ENCODE peak calls at places on chromosomes 7 and 10, in four cellular contexts. W, E, X and B are unnamed samples.

GRCh38 chr7:83677180-83677866 is 28.4 kb upstream of the SEMA3E start:
- DNase-seq in W (no peak), E (no peak), X (no peak), B (peak)

GRCh38 chr10:110651044-110651958 is 7.2 kb downstream of the RBM20 start:
- DNase-seq in W (peak), E (no peak), X (no peak), B (no peak)

GRCh38 chr7:85685901-85686300 is 499.0 kb upstream of the SEMA3D start:
- DNase-seq in W (no peak), E (no peak), X (no peak), B (no peak)

GRCh38 chr10:43855667-43856210 is 207.1 kb upstream of the ZNF32 start:
- DNase-seq in W (no peak), E (no peak), X (no peak), B (no peak)

GRCh38 chr7:149714910-149715471 is 58.4 kb downstream of the ZNF467 start:
- DNase-seq in W (no peak), E (no peak), X (no peak), B (no peak)

GRCh38 chr7:129163875-129164544 is 19.5 kb downstream of the TSPAN33 start:
- DNase-seq in W (peak), E (peak), X (no peak), B (peak)

GRCh38 chr10:52818019-52818418 is 45.4 kb upstream of the MBL2 start:
- DNase-seq in W (no peak), E (peak), X (no peak), B (peak)

GRCh38 chr7:1952169-1952760 is 280.5 kb downstream of the MAD1L1 start:
- DNase-seq in W (no peak), E (no peak), X (no peak), B (no peak)

GRCh38 chr10:52318822-52319464 is 4.9 kb downstream of the DKK1 start:
- DNase-seq in W (no peak), E (peak), X (no peak), B (no peak)

GRCh38 chr7:74535951-74536356 is 82.2 kb downstream of the GTF2IRD1 start:
- DNase-seq in W (no peak), E (peak), X (no peak), B (no peak)

GRCh38 chr7:155213955-155214327 is 83.7 kb upstream of the INSIG1 start:
- DNase-seq in W (peak), E (no peak), X (no peak), B (no peak)

GRCh38 chr10:66881814-66882213 is 44.0 kb upstream of the LRRTM3 start:
- DNase-seq in W (no peak), E (no peak), X (no peak), B (no peak)

GRCh38 chr7:512541-513311 is 6.9 kb downstream of the PDGFA start:
- DNase-seq in W (no peak), E (no peak), X (no peak), B (no peak)

GRCh38 chr10:124517466-124517865 is 55.8 kb downstream of the LHPP start:
- DNase-seq in W (no peak), E (no peak), X (no peak), B (no peak)

GRCh38 chr10:27998178-27998953 is 513 bp downstream of the ODAD2 start:
- DNase-seq in W (no peak), E (no peak), X (peak), B (peak)

GRCh38 chr7:46853451-46853850 is 728.5 kb downstream of the TNS3 start:
- DNase-seq in W (no peak), E (no peak), X (no peak), B (no peak)

GRCh38 chr7:91683823-91684222 is 196.7 kb downstream of the MTERF1 start:
- DNase-seq in W (peak), E (no peak), X (no peak), B (no peak)

GRCh38 chr10:21292763-21293517 is 232.5 kb downstream of the SKIDA1 start:
- DNase-seq in W (no peak), E (peak), X (peak), B (peak)

GRCh38 chr7:119472398-119473038 is 800.5 kb upstream of the KCND2 start:
- DNase-seq in W (no peak), E (no peak), X (peak), B (no peak)

GRCh38 chr7:101522021-101522420 is 107.1 kb downstream of the MYL10 start:
- DNase-seq in W (no peak), E (no peak), X (no peak), B (no peak)

GRCh38 chr7:130922206-130923112 is 188.5 kb upstream of the KLF14 start:
- DNase-seq in W (no peak), E (peak), X (no peak), B (no peak)

GRCh38 chr10:124004372-124004928 is 88.9 kb downstream of the CHST15 start:
- DNase-seq in W (no peak), E (peak), X (no peak), B (no peak)

GRCh38 chr7:26305048-26305868 is 13.6 kb downstream of the SNX10 start:
- DNase-seq in W (no peak), E (peak), X (no peak), B (no peak)

GRCh38 chr7:82183633-82184032 is 259.9 kb downstream of the CACNA2D1 start:
- DNase-seq in W (no peak), E (no peak), X (no peak), B (no peak)

GRCh38 chr7:24313777-24314176 is 29.8 kb downstream of the NPY start:
- DNase-seq in W (no peak), E (no peak), X (no peak), B (no peak)

GRCh38 chr7:152858761-152859160 is 99.2 kb downstream of the ACTR3B start:
- DNase-seq in W (no peak), E (no peak), X (no peak), B (no peak)

GRCh38 chr7:8035190-8035589 is 66.6 kb downstream of the GLCCI1 start:
- DNase-seq in W (peak), E (no peak), X (no peak), B (no peak)

GRCh38 chr10:79407397-79407796 is 38.0 kb downstream of the ZCCHC24 start:
- DNase-seq in W (no peak), E (no peak), X (no peak), B (no peak)

GRCh38 chr7:37833107-37833817 is 15.1 kb upstream of the NME8 start:
- DNase-seq in W (peak), E (peak), X (peak), B (peak)

GRCh38 chr7:154696556-154696955 is 306.4 kb downstream of the PAXIP1 start:
- DNase-seq in W (no peak), E (no peak), X (no peak), B (no peak)

GRCh38 chr7:157439761-157440160 is 103.0 kb downstream of the DNAJB6 start:
- DNase-seq in W (no peak), E (no peak), X (no peak), B (no peak)

GRCh38 chr10:66819691-66820090 is 106.1 kb upstream of the LRRTM3 start:
- DNase-seq in W (no peak), E (no peak), X (no peak), B (no peak)

GRCh38 chr10:131784363-131785120 is 116.3 kb upstream of the PPP2R2D start:
- DNase-seq in W (no peak), E (no peak), X (no peak), B (no peak)

GRCh38 chr7:30584415-30584814 is 10.3 kb upstream of the GARS1 start:
- DNase-seq in W (no peak), E (no peak), X (no peak), B (no peak)

GRCh38 chr7:150735596-150736358 is 1.4 kb upstream of the GIMAP5 start:
- DNase-seq in W (no peak), E (no peak), X (peak), B (no peak)

GRCh38 chr10:75231672-75232581 is 3.8 kb downstream of the COMTD1 start:
- DNase-seq in W (no peak), E (no peak), X (no peak), B (no peak)

GRCh38 chr10:35803046-35803445 is 160.9 kb upstream of the FZD8 start:
- DNase-seq in W (no peak), E (no peak), X (no peak), B (no peak)

GRCh38 chr10:70266701-70267100 is 17.1 kb downstream of the NPFFR1 start:
- DNase-seq in W (no peak), E (no peak), X (no peak), B (no peak)

GRCh38 chr7:707296-708000 is 19.1 kb upstream of the DNAAF5 start:
- DNase-seq in W (no peak), E (no peak), X (no peak), B (no peak)

GRCh38 chr7:46603296-46603701 is 682.2 kb upstream of the IGFBP3 start:
- DNase-seq in W (no peak), E (no peak), X (no peak), B (no peak)

DNA sequence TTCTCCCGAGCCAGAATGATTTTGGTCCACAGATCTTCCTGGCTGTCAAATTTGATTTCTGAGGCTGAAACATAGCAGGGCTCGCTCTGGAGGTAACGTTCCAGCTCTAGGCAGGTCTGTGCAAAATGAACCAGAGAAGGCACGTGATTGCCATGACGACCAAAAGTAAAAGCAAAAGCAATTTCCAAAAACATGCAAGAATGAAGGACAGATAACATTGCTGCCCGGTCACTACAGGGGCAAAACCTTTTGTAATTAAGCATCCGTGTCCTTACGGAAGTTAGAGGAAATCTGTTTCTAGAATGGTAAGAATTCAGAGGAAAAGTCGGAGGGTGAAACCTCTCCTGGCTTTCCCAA is 2.9 kb downstream of the KLF6 start:
- DNase-seq in W (no peak), E (no peak), X (no peak), B (no peak)
- TF ChIP-seq ELF4 in W (no peak), E (no peak), X (no peak), B (no peak)

GRCh38 chr10:128751851-128752250 is 625.6 kb upstream of the MKI67 start:
- DNase-seq in W (no peak), E (no peak), X (no peak), B (no peak)
- TF ChIP-seq ELF4 in W (no peak), E (no peak), X (no peak), B (no peak)

GRCh38 chr7:122949186-122949585 is 46.3 kb downstream of the TAS2R16 start:
- DNase-seq in W (no peak), E (no peak), X (no peak), B (no peak)

DNA sequence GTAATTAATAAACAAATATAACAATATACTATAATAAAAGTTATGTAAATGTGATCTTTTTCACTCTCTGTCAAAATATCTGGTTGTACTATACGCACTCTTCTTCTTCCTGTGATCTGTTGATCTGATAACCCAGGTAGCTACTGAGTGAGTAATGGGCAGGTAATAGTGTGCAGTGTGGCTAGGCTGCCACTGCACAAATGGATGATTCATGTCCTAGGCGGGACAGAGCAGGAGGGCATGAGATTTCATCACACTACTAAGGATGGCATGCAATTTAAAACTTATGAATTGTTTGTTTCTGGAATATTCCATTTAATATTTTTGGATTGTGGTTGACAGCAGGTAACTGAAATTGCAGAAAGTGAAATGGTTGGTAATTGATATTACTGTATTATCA is 44.5 kb downstream of the TAS2R16 start:
- DNase-seq in W (no peak), E (no peak), X (no peak), B (no peak)
- TF ChIP-seq ELF4 in W (no peak), E (no peak), X (no peak), B (no peak)

GRCh38 chr7:28165971-28166955 is 14.3 kb downstream of the JAZF1 start:
- DNase-seq in W (no peak), E (no peak), X (no peak), B (no peak)
- TF ChIP-seq ELF4 in W (no peak), E (no peak), X (no peak), B (no peak)